ENCODE peak calls at places on chromosomes 13 and 19, in seven cellular contexts. One of them, this sample, is unnamed.

GRCh38 chr19:35858311-35858710 is 1.6 kb downstream of the KIRREL2 start:
- DNase-seq in mesenchymal stem cell: no peak
- DNase-seq in H9: no peak
- DNase-seq in mesendoderm: no peak
- DNase-seq in H1: no peak
- DNase-seq in trophoblast cell: no peak
- DNase-seq in neuronal stem cell: no peak
- DNase-seq in this sample: no peak

GRCh38 chr13:20350819-20351218 is 118.7 kb upstream of the GJB6 start:
- DNase-seq in mesenchymal stem cell: no peak
- DNase-seq in H1: no peak
- DNase-seq in mesendoderm: no peak
- DNase-seq in neuronal stem cell: no peak
- DNase-seq in trophoblast cell: peak
- DNase-seq in H9: no peak
- DNase-seq in this sample: no peak

GRCh38 chr13:98785405-98785804 is 32.9 kb upstream of the SLC15A1 start:
- DNase-seq in H1: no peak
- DNase-seq in mesendoderm: no peak
- DNase-seq in H9: no peak
- DNase-seq in neuronal stem cell: no peak
- DNase-seq in mesenchymal stem cell: no peak
- DNase-seq in trophoblast cell: no peak
- DNase-seq in this sample: no peak

GRCh38 chr19:5436101-5436947 is 18.9 kb upstream of the ZNRF4 start:
- DNase-seq in H9: peak
- DNase-seq in H1: peak
- DNase-seq in neuronal stem cell: peak
- DNase-seq in trophoblast cell: no peak
- DNase-seq in mesendoderm: peak
- DNase-seq in mesenchymal stem cell: peak
- DNase-seq in this sample: peak

GRCh38 chr13:43880451-43880850 is 747 bp downstream of the LACC1 start:
- DNase-seq in neuronal stem cell: no peak
- DNase-seq in H9: no peak
- DNase-seq in H1: no peak
- DNase-seq in mesenchymal stem cell: peak
- DNase-seq in trophoblast cell: peak
- DNase-seq in mesendoderm: no peak
- DNase-seq in this sample: no peak

GRCh38 chr19:29003641-29004409 is 209.1 kb downstream of the UQCRFS1 start:
- DNase-seq in H9: no peak
- DNase-seq in mesendoderm: no peak
- DNase-seq in mesenchymal stem cell: no peak
- DNase-seq in neuronal stem cell: no peak
- DNase-seq in trophoblast cell: no peak
- DNase-seq in H1: no peak
- DNase-seq in this sample: no peak

GRCh38 chr13:30031488-30031887 is 181.1 kb upstream of the UBL3 start:
- DNase-seq in neuronal stem cell: no peak
- DNase-seq in trophoblast cell: no peak
- DNase-seq in H1: no peak
- DNase-seq in mesendoderm: peak
- DNase-seq in mesenchymal stem cell: no peak
- DNase-seq in H9: no peak
- DNase-seq in this sample: no peak

GRCh38 chr13:19959831-19960672 is 1.5 kb downstream of the ZMYM2 start:
- DNase-seq in H9: peak
- DNase-seq in mesendoderm: peak
- DNase-seq in trophoblast cell: peak
- DNase-seq in mesenchymal stem cell: peak
- DNase-seq in H1: peak
- DNase-seq in neuronal stem cell: peak
- DNase-seq in this sample: peak

GRCh38 chr19:46351241-46352041 is 4.6 kb downstream of the PPP5C start:
- DNase-seq in H1: no peak
- DNase-seq in mesendoderm: no peak
- DNase-seq in neuronal stem cell: no peak
- DNase-seq in mesenchymal stem cell: peak
- DNase-seq in trophoblast cell: peak
- DNase-seq in H9: no peak
- DNase-seq in this sample: peak

GRCh38 chr13:36029171-36029570 is 102.0 kb downstream of the DCLK1 start:
- DNase-seq in mesendoderm: no peak
- DNase-seq in trophoblast cell: no peak
- DNase-seq in mesenchymal stem cell: no peak
- DNase-seq in H1: no peak
- DNase-seq in H9: no peak
- DNase-seq in neuronal stem cell: no peak
- DNase-seq in this sample: peak

GRCh38 chr13:110557082-110557481 is 4.4 kb downstream of the RAB20 start:
- DNase-seq in H1: no peak
- DNase-seq in H9: no peak
- DNase-seq in mesendoderm: no peak
- DNase-seq in trophoblast cell: no peak
- DNase-seq in mesenchymal stem cell: no peak
- DNase-seq in neuronal stem cell: no peak
- DNase-seq in this sample: no peak
- H2BK120ac ChIP-seq in H1: no peak
- H2BK120ac ChIP-seq in H9: no peak
- H2BK120ac ChIP-seq in mesendoderm: no peak
- H2BK120ac ChIP-seq in trophoblast cell: no peak
- H2BK120ac ChIP-seq in mesenchymal stem cell: no peak
- H2BK120ac ChIP-seq in neuronal stem cell: no peak
- H2BK120ac ChIP-seq in this sample: no peak

GRCh38 chr19:17338440-17339078 is 1.2 kb downstream of the GTPBP3 start:
- DNase-seq in H1: no peak
- DNase-seq in mesendoderm: no peak
- DNase-seq in trophoblast cell: no peak
- DNase-seq in neuronal stem cell: no peak
- DNase-seq in mesenchymal stem cell: no peak
- DNase-seq in H9: no peak
- DNase-seq in this sample: no peak
- H2BK120ac ChIP-seq in H1: no peak
- H2BK120ac ChIP-seq in mesendoderm: no peak
- H2BK120ac ChIP-seq in trophoblast cell: no peak
- H2BK120ac ChIP-seq in neuronal stem cell: no peak
- H2BK120ac ChIP-seq in mesenchymal stem cell: no peak
- H2BK120ac ChIP-seq in H9: no peak
- H2BK120ac ChIP-seq in this sample: no peak

DNA sequence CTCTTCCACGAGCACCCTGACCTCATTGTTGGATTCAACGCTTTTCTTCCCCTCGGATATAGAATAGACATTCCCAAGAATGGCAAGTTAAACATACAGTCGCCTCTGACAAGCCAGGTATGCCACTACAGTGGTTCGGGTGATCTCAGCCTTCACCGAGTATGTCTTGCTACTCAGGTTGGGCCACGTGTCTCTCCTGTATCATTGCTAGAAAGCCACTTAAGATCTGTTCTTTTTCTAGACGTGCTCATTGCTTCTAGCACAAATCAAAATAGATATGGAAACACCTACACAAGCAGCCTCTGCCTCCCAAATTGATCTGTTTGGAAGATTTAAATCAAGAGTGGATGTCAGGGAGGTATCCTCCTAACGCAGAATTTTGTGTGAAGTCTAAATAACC is 2.3 kb downstream of the SIN3B start:
- DNase-seq in H1: no peak
- DNase-seq in mesenchymal stem cell: no peak
- DNase-seq in H9: no peak
- DNase-seq in mesendoderm: no peak
- DNase-seq in neuronal stem cell: no peak
- DNase-seq in trophoblast cell: no peak
- DNase-seq in this sample: no peak
- H2BK120ac ChIP-seq in H1: no peak
- H2BK120ac ChIP-seq in mesenchymal stem cell: no peak
- H2BK120ac ChIP-seq in H9: no peak
- H2BK120ac ChIP-seq in mesendoderm: no peak
- H2BK120ac ChIP-seq in neuronal stem cell: no peak
- H2BK120ac ChIP-seq in trophoblast cell: no peak
- H2BK120ac ChIP-seq in this sample: no peak

GRCh38 chr13:27667946-27668345 is 46.3 kb downstream of the POLR1D start:
- DNase-seq in trophoblast cell: no peak
- DNase-seq in neuronal stem cell: no peak
- DNase-seq in mesenchymal stem cell: peak
- DNase-seq in mesendoderm: no peak
- DNase-seq in H9: no peak
- DNase-seq in H1: no peak
- DNase-seq in this sample: no peak

GRCh38 chr13:27666951-27667350 is 45.3 kb downstream of the POLR1D start:
- DNase-seq in H9: no peak
- DNase-seq in trophoblast cell: no peak
- DNase-seq in neuronal stem cell: no peak
- DNase-seq in H1: no peak
- DNase-seq in mesenchymal stem cell: no peak
- DNase-seq in mesendoderm: no peak
- DNase-seq in this sample: no peak

GRCh38 chr13:27673911-27674310 is 52.2 kb downstream of the POLR1D start:
- DNase-seq in mesendoderm: no peak
- DNase-seq in mesenchymal stem cell: no peak
- DNase-seq in trophoblast cell: no peak
- DNase-seq in neuronal stem cell: no peak
- DNase-seq in H9: no peak
- DNase-seq in H1: no peak
- DNase-seq in this sample: no peak

DNA sequence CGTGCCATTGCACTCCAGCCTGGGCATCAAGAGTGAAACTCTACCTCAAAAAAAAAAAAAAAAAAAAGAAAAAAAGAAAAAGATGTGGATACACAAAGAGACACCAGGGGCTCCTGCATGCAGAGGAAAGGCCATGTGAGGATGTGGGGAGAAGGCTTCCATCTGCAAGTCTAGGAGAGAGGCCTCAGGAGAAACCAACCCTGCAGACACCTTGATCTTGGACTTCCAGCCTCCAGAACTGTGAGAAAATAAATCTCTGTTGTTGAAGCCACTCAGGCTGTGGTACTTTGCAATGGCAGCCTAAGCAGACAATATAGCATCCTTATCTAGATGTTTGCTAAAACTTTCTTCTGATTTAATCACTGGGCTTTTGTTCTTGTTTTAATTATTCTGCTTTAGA is 50.3 kb downstream of the POLR1D start:
- DNase-seq in trophoblast cell: no peak
- DNase-seq in H9: no peak
- DNase-seq in neuronal stem cell: no peak
- DNase-seq in mesenchymal stem cell: no peak
- DNase-seq in mesendoderm: no peak
- DNase-seq in H1: no peak
- DNase-seq in this sample: no peak
- H2BK120ac ChIP-seq in trophoblast cell: no peak
- H2BK120ac ChIP-seq in H9: no peak
- H2BK120ac ChIP-seq in neuronal stem cell: no peak
- H2BK120ac ChIP-seq in mesenchymal stem cell: no peak
- H2BK120ac ChIP-seq in mesendoderm: no peak
- H2BK120ac ChIP-seq in H1: no peak
- H2BK120ac ChIP-seq in this sample: no peak

GRCh38 chr19:1410789-1411188 is 3.4 kb downstream of the DAZAP1 start:
- DNase-seq in mesenchymal stem cell: no peak
- DNase-seq in neuronal stem cell: no peak
- DNase-seq in trophoblast cell: no peak
- DNase-seq in H1: no peak
- DNase-seq in H9: no peak
- DNase-seq in mesendoderm: no peak
- DNase-seq in this sample: no peak
- H2BK120ac ChIP-seq in mesenchymal stem cell: no peak
- H2BK120ac ChIP-seq in neuronal stem cell: no peak
- H2BK120ac ChIP-seq in trophoblast cell: no peak
- H2BK120ac ChIP-seq in H1: no peak
- H2BK120ac ChIP-seq in H9: no peak
- H2BK120ac ChIP-seq in mesendoderm: no peak
- H2BK120ac ChIP-seq in this sample: no peak

GRCh38 chr13:110973007-110973700 is 58.3 kb upstream of the ANKRD10 start:
- DNase-seq in H1: no peak
- DNase-seq in trophoblast cell: no peak
- DNase-seq in neuronal stem cell: no peak
- DNase-seq in mesendoderm: no peak
- DNase-seq in mesenchymal stem cell: no peak
- DNase-seq in H9: no peak
- DNase-seq in this sample: no peak

GRCh38 chr13:110981379-110981778 is 66.5 kb upstream of the ANKRD10 start:
- DNase-seq in H1: no peak
- DNase-seq in neuronal stem cell: no peak
- DNase-seq in mesenchymal stem cell: no peak
- DNase-seq in trophoblast cell: no peak
- DNase-seq in mesendoderm: no peak
- DNase-seq in H9: no peak
- DNase-seq in this sample: no peak

GRCh38 chr13:110978390-110978789 is 63.5 kb upstream of the ANKRD10 start:
- DNase-seq in neuronal stem cell: no peak
- DNase-seq in trophoblast cell: no peak
- DNase-seq in H1: no peak
- DNase-seq in mesenchymal stem cell: no peak
- DNase-seq in H9: no peak
- DNase-seq in mesendoderm: no peak
- DNase-seq in this sample: peak

GRCh38 chr13:110980921-110981320 is 66.1 kb upstream of the ANKRD10 start:
- DNase-seq in H9: no peak
- DNase-seq in H1: no peak
- DNase-seq in neuronal stem cell: no peak
- DNase-seq in mesenchymal stem cell: no peak
- DNase-seq in trophoblast cell: no peak
- DNase-seq in mesendoderm: no peak
- DNase-seq in this sample: no peak

GRCh38 chr13:110976785-110977184 is 61.9 kb upstream of the ANKRD10 start:
- DNase-seq in mesendoderm: no peak
- DNase-seq in neuronal stem cell: no peak
- DNase-seq in trophoblast cell: no peak
- DNase-seq in mesenchymal stem cell: no peak
- DNase-seq in H9: no peak
- DNase-seq in H1: no peak
- DNase-seq in this sample: peak
- H2BK120ac ChIP-seq in mesendoderm: no peak
- H2BK120ac ChIP-seq in neuronal stem cell: no peak
- H2BK120ac ChIP-seq in trophoblast cell: no peak
- H2BK120ac ChIP-seq in mesenchymal stem cell: no peak
- H2BK120ac ChIP-seq in H9: no peak
- H2BK120ac ChIP-seq in H1: no peak
- H2BK120ac ChIP-seq in this sample: no peak

DNA sequence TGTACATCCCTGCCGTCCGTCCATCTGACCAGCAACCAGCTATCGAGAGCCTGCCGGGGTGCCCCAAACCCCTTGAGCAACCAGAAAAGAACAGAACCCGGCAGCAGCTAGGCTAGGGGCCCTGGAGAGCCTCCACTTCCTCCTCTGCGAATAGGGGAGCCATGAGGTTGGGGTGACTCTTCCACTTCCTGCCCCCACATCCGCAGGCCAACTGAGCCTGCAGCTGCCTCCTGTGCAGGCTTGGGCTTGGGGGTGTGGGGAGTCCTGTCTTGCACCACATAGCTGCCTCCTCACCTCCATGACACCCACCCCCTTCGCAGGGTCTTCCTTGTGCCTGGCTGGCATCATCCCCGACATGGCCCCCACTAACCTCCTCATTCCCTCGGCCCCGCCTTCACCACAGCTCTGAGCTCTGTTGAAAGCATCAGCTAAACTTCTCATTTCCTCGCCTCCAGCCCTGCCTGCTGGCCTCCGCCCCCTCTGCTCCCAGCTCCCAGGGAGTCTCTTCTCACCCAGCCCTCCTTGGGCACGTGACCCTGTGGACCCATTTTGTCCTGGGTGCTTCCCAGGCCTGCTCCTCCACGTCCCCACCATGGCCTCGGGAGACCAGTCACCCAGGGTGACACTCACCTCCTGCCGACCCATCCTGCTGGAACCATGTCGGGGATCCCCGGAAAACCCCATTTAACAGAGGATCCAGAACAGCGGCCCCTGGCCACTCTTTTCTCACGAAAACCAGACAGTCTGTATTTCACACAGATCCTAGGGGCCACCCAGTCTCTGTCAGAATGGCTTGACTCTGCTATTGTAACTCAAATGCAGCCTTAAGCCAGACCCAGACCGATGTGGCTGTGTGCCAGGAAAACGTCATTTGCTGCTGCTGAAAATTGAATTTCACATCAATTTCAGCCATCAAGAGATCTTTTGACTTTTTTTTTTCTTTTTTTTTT is 50.4 kb downstream of the MYO9B start:
- DNase-seq in H9: no peak
- DNase-seq in mesenchymal stem cell: peak
- DNase-seq in trophoblast cell: peak
- DNase-seq in neuronal stem cell: no peak
- DNase-seq in H1: no peak
- DNase-seq in mesendoderm: no peak
- DNase-seq in this sample: peak
- H2BK120ac ChIP-seq in H9: no peak
- H2BK120ac ChIP-seq in mesenchymal stem cell: no peak
- H2BK120ac ChIP-seq in trophoblast cell: peak
- H2BK120ac ChIP-seq in neuronal stem cell: no peak
- H2BK120ac ChIP-seq in H1: no peak
- H2BK120ac ChIP-seq in mesendoderm: no peak
- H2BK120ac ChIP-seq in this sample: peak

This sample was measured in IMR-90.